ENCODE peak calls at places on chromosomes 2 and 18, in five cellular contexts. K is AG04450, W is H9, F is right atrium auricular region, J is fibroblast of mammary gland. Z is an unnamed sample.

GRCh38 chr2:19746611-19747309 is 155.0 kb downstream of the TTC32 start:
- DNase-seq in W (peak; percentile 78), J (peak; percentile 35), K (no peak), F (peak; percentile 56), Z (no peak)

GRCh38 chr2:158665536-158666302 is 129.4 kb upstream of the DAPL1 start:
- DNase-seq in K (no peak), W (no peak), J (peak; percentile 49), F (no peak), Z (no peak)

GRCh38 chr18:23635283-23636040 is 27.2 kb downstream of the ANKRD29 start:
- DNase-seq in J (peak; percentile 38), K (no peak), W (peak; percentile 42), F (no peak), Z (no peak)

GRCh38 chr18:13269599-13270011 is 51.0 kb downstream of the LDLRAD4 start:
- DNase-seq in K (no peak), J (no peak), W (no peak), F (no peak), Z (no peak)

GRCh38 chr2:144567745-144568144 is 47.8 kb upstream of the ZEB2 start:
- DNase-seq in F (no peak), J (no peak), W (peak; percentile 67), K (no peak), Z (no peak)

GRCh38 chr18:28512357-28512756 is 335.4 kb upstream of the CDH2 start:
- DNase-seq in F (no peak), K (no peak), W (no peak), J (no peak), Z (no peak)

GRCh38 chr18:48672671-48673340 is 134.0 kb downstream of the CTIF start:
- DNase-seq in K (no peak), J (no peak), W (no peak), F (no peak), Z (no peak)

GRCh38 chr18:12745095-12745820 is 42.4 kb downstream of the PSMG2 start:
- DNase-seq in W (no peak), K (no peak), J (peak; percentile 11), F (no peak), Z (no peak)

GRCh38 chr2:17620841-17621240 is 80.3 kb downstream of the VSNL1 start:
- DNase-seq in J (peak; percentile 65), K (no peak), W (no peak), F (no peak), Z (no peak)

GRCh38 chr18:60060578-60060977 is 160.8 kb downstream of the PMAIP1 start:
- DNase-seq in F (no peak), W (no peak), K (no peak), J (peak; percentile 17), Z (no peak)

GRCh38 chr18:25133879-25134278 is 218.1 kb downstream of the ZNF521 start:
- DNase-seq in K (no peak), W (no peak), F (no peak), J (no peak), Z (no peak)

GRCh38 chr18:25132786-25133496 is 219.0 kb downstream of the ZNF521 start:
- DNase-seq in J (no peak), K (no peak), W (no peak), F (no peak), Z (no peak)

GRCh38 chr18:25137133-25137472 is 214.9 kb downstream of the ZNF521 start:
- DNase-seq in F (no peak), W (no peak), K (no peak), J (peak; percentile 6), Z (no peak)

GRCh38 chr18:25134858-25135257 is 217.1 kb downstream of the ZNF521 start:
- DNase-seq in J (no peak), F (no peak), W (no peak), K (no peak), Z (no peak)

GRCh38 chr18:25136416-25137132 is 215.4 kb downstream of the ZNF521 start:
- DNase-seq in F (no peak), J (peak; percentile 66), K (no peak), W (no peak), Z (no peak)
- TF ChIP-seq CTCF in F (no peak), J (no peak), K (no peak), W (no peak), Z (no peak)

DNA sequence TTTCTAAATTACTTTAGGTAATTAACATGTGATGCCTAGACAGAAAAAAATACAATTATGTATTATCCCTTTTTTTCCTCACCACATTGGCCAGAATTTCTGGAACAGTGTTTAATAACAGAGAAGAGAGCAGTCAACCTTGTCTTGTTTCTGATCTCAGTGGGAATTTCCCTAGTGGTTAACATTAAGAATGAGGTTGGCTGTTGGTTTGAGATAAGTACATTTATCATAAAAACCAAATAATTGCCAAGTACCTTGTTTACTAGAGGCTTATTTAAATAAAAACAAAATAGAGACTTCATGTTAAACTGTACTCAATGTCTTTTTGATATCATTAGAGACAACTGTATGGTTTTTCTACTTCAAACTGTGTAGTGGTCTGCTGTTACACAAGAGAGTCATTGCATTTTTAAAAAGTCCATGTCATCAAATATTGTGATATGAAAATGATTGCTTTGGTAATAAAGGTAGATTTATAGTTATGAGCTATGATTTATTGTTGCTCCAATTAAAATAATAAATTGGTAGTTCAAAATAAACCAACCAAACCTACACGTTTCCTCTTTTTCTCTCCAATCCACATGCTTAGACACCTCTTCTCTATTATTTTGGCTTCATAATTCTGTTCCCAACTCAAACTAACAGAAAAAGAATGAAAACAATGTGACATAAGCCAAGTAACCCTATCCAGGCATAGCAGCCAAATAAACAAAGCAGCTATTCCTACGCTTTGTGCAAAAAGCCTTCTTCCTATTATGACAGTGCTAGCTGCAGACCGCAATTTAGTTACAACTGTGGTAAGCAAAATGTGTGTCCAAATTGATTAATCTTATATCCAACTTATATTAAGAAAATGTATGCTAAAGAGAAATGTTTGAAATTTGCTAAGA is 20.9 kb upstream of the TANK start:
- DNase-seq in W (no peak), J (peak; percentile 54), K (peak; percentile 23), F (no peak), Z (no peak)
- TF ChIP-seq CTCF in W (no peak), J (no peak), K (no peak), F (no peak), Z (no peak)

GRCh38 chr2:171568085-171568484 is 45.8 kb downstream of the CYBRD1 start:
- DNase-seq in W (no peak), F (no peak), K (no peak), J (peak; percentile 19), Z (no peak)
- TF ChIP-seq CTCF in W (peak; percentile 45), F (no peak), K (no peak), J (peak; percentile 7), Z (peak; percentile 47)

GRCh38 chr2:119371111-119371510 is 4.3 kb downstream of the DBI start:
- DNase-seq in J (no peak), W (no peak), F (no peak), K (no peak), Z (no peak)

GRCh38 chr2:119367472-119368099 is 809 bp downstream of the DBI start:
- DNase-seq in K (no peak), W (peak; percentile 75), J (peak; percentile 11), F (peak; percentile 71), Z (no peak)

GRCh38 chr2:119366649-119367471 is at the start of the genes C2orf76 and DBI:
- DNase-seq in F (peak; percentile 96), J (peak; percentile 93), K (peak; percentile 81), W (peak; percentile 97), Z (peak; percentile 94)

GRCh38 chr2:119372778-119373568 is 6.2 kb downstream of the DBI start:
- DNase-seq in W (no peak), F (no peak), K (no peak), J (no peak), Z (no peak)

GRCh38 chr2:119369845-119370244 is 3.1 kb downstream of the DBI start:
- DNase-seq in K (no peak), W (no peak), J (no peak), F (no peak), Z (no peak)
- TF ChIP-seq CTCF in K (no peak), W (no peak), J (no peak), F (no peak), Z (no peak)

Z was measured in type B pancreatic cell.